ENCODE peak calls at places on chromosomes 11 and 22, in five cellular contexts. Y, B, N, R and A are unnamed samples.

GRCh38 chr22:35355744-35356420 is 25.0 kb upstream of the HMOX1 start:
- DNase-seq in Y (no peak), B (no peak), N (no peak), R (no peak), A (no peak)

GRCh38 chr11:105057432-105057831 is 12.3 kb upstream of the CARD16 start:
- DNase-seq in Y (no peak), B (no peak), N (no peak), R (no peak), A (no peak)

GRCh38 chr22:31922593-31922992 is 21.7 kb upstream of the YWHAH start:
- DNase-seq in Y (no peak), B (no peak), N (no peak), R (no peak), A (no peak)

GRCh38 chr11:114159802-114160588 is 100.5 kb downstream of the ZBTB16 start:
- DNase-seq in Y (peak; percentile 98), B (peak; percentile 100), N (peak; percentile 100), R (peak; percentile 98), A (peak; percentile 98)

GRCh38 chr22:19713228-19713627 is 1.1 kb upstream of the SEPTIN5 start:
- DNase-seq in Y (no peak), B (no peak), N (no peak), R (no peak), A (no peak)

GRCh38 chr22:43118024-43118849 is 7.7 kb downstream of the BIK start:
- DNase-seq in Y (no peak), B (no peak), N (no peak), R (no peak), A (no peak)

GRCh38 chr11:83070878-83071640 is 638 bp downstream of the RAB30 start:
- DNase-seq in Y (peak; percentile 51), B (peak; percentile 68), N (peak; percentile 22), R (peak; percentile 94), A (peak; percentile 67)

GRCh38 chr22:30885591-30885990 is 83.0 kb downstream of the MORC2 start:
- DNase-seq in Y (no peak), B (no peak), N (no peak), R (no peak), A (no peak)

GRCh38 chr11:70618471-70619101 is 220.3 kb downstream of the CTTN start:
- DNase-seq in Y (no peak), B (no peak), N (no peak), R (no peak), A (peak; percentile 64)

GRCh38 chr22:25176175-25176574 is 23.5 kb upstream of the CRYBB3 start:
- DNase-seq in Y (no peak), B (no peak), N (no peak), R (peak; percentile 83), A (peak; percentile 54)

GRCh38 chr11:5336331-5336730 is 7.0 kb downstream of the OR51B5 start:
- DNase-seq in Y (no peak), B (no peak), N (no peak), R (no peak), A (no peak)

GRCh38 chr22:33303109-33303508 is 244.9 kb upstream of the SYN3 start:
- DNase-seq in Y (peak; percentile 19), B (no peak), N (no peak), R (no peak), A (peak; percentile 52)

GRCh38 chr22:21079493-21079892 is 33.7 kb downstream of the LRRC74B start:
- DNase-seq in Y (no peak), B (no peak), N (no peak), R (no peak), A (no peak)

GRCh38 chr11:93392862-93393261 is 62.3 kb downstream of the DEUP1 start:
- DNase-seq in Y (no peak), B (no peak), N (no peak), R (no peak), A (no peak)

GRCh38 chr22:23251445-23252093 is 71.3 kb downstream of the BCR start:
- DNase-seq in Y (no peak), B (no peak), N (no peak), R (no peak), A (peak; percentile 63)

GRCh38 chr11:43823851-43824250 is 56.8 kb upstream of the ALKBH3 start:
- DNase-seq in Y (no peak), B (no peak), N (no peak), R (no peak), A (no peak)

GRCh38 chr22:48438791-48439559 is 1388.7 kb downstream of the BRD1 start:
- DNase-seq in Y (no peak), B (no peak), N (no peak), R (no peak), A (no peak)

GRCh38 chr11:75445315-75445953 is 12.4 kb upstream of the KLHL35 start:
- DNase-seq in Y (peak; percentile 81), B (peak; percentile 81), N (peak; percentile 70), R (no peak), A (peak; percentile 64)

GRCh38 chr11:11396290-11397042 is 43.4 kb upstream of the CSNK2A3 start:
- DNase-seq in Y (no peak), B (peak; percentile 46), N (no peak), R (no peak), A (no peak)

GRCh38 chr11:128476729-128477128 is 110.6 kb downstream of the ETS1 start:
- DNase-seq in Y (no peak), B (no peak), N (no peak), R (no peak), A (no peak)

GRCh38 chr11:101453682-101454081 is 130.1 kb downstream of the TRPC6 start:
- DNase-seq in Y (no peak), B (no peak), N (no peak), R (no peak), A (no peak)

GRCh38 chr11:117579148-117579547 is 217.9 kb downstream of the DSCAML1 start:
- DNase-seq in Y (no peak), B (no peak), N (no peak), R (no peak), A (no peak)

GRCh38 chr11:118334746-118335145 is 7.8 kb downstream of the CD3D start:
- DNase-seq in Y (no peak), B (no peak), N (no peak), R (no peak), A (no peak)

GRCh38 chr11:117438371-117439000 is 110.8 kb downstream of the CEP164 start:
- DNase-seq in Y (no peak), B (no peak), N (no peak), R (no peak), A (no peak)

GRCh38 chr11:103618532-103618931 is 417.9 kb upstream of the DDI1 start:
- DNase-seq in Y (no peak), B (no peak), N (no peak), R (no peak), A (no peak)

GRCh38 chr11:3866836-3867208 is 11.4 kb downstream of the STIM1 start:
- DNase-seq in Y (no peak), B (no peak), N (no peak), R (no peak), A (no peak)

GRCh38 chr11:83554896-83555295 is 268.7 kb upstream of the CCDC90B start:
- DNase-seq in Y (no peak), B (no peak), N (no peak), R (no peak), A (no peak)

GRCh38 chr11:73308003-73308962 is at the start of gene ARHGEF17:
- DNase-seq in Y (peak; percentile 76), B (peak; percentile 76), N (peak; percentile 52), R (no peak), A (peak; percentile 48)
- TF ChIP-seq POLR2A in Y (no peak), B (no peak), N (no peak), R (peak; percentile 46), A (no peak)

DNA sequence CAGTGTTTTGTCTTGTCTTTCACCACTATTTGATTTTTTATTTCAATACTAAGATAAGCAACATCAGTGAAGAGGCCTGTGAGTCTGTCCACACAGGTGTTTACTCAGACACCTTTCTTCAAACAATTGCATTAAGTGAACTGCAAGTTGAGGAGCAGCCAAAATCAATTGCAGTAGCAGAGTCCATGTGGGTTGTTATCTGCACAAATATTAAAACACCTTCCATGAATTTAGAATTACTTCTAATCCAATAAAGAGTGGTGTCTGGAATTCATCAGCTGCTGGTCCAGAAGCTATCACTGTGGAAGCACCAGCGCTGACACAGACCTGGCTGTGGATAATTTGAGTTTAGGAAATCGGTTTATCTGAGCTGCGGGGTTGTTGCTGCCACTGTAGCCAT is 83.5 kb upstream of the FAT3 start:
- DNase-seq in Y (no peak), B (no peak), N (no peak), R (no peak), A (no peak)
- H3K9me3 ChIP-seq in Y (no peaks in the 10 kb centered on the region), B (no peaks in the 10 kb centered on the region), N (no peaks in the 10 kb centered on the region), R (no peaks in the 10 kb centered on the region), A (no peaks in the 10 kb centered on the region)

GRCh38 chr11:106156290-106156937 is 79.0 kb downstream of the AASDHPPT start:
- DNase-seq in Y (peak; percentile 47), B (peak; percentile 30), N (no peak), R (no peak), A (peak; percentile 66)

GRCh38 chr11:106159846-106160245 is 82.4 kb downstream of the AASDHPPT start:
- DNase-seq in Y (no peak), B (no peak), N (no peak), R (no peak), A (no peak)

GRCh38 chr11:106162190-106162589 is 84.7 kb downstream of the AASDHPPT start:
- DNase-seq in Y (no peak), B (no peak), N (no peak), R (no peak), A (no peak)

GRCh38 chr11:106161775-106162174 is 84.3 kb downstream of the AASDHPPT start:
- DNase-seq in Y (no peak), B (no peak), N (no peak), R (no peak), A (no peak)

DNA sequence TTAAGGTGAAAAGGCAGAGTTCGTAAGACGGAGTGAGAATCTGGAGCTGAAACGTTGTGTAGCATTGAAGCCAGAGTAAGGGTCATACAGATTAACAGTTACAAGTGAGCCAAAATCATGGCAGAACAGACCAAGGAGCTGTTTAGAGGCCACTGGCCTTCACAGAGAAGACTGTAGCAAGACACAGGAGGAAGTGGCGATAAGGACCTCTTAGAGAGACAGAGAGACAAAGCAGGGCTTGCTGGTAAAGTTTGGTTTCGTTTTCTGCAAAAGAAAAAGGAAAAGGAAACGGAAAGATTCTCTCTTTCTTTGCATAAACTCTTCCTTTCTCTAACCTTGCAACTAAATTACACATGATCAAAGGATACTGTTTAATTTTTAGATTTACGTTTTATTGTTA is 83.0 kb downstream of the AASDHPPT start:
- DNase-seq in Y (no peak), B (no peak), N (no peak), R (no peak), A (no peak)
- H3K4me3 ChIP-seq in Y (no peak overlapping the region), B (no peak overlapping the region), N (no peak overlapping the region), R (no peak overlapping the region), A (no peak overlapping the region)

GRCh38 chr22:26674211-26675190 is 17.1 kb downstream of the MIAT start:
- DNase-seq in Y (no peak), B (no peak), N (no peak), R (no peak), A (no peak)

GRCh38 chr22:26673485-26673884 is 16.1 kb downstream of the MIAT start:
- DNase-seq in Y (no peak), B (no peak), N (no peak), R (no peak), A (no peak)

GRCh38 chr22:26672060-26672471 is 14.7 kb downstream of the MIAT start:
- DNase-seq in Y (no peak), B (peak; percentile 41), N (no peak), R (no peak), A (no peak)

GRCh38 chr22:26671317-26672059 is 14.1 kb downstream of the MIAT start:
- DNase-seq in Y (no peak), B (peak; percentile 58), N (peak; percentile 20), R (no peak), A (peak; percentile 80)

GRCh38 chr22:26672590-26673468 is 15.4 kb downstream of the MIAT start:
- DNase-seq in Y (peak; percentile 96), B (peak; percentile 94), N (peak; percentile 79), R (peak; percentile 97), A (peak; percentile 90)
- TF ChIP-seq POLR2A in Y (no peak), B (peak; percentile 18), N (no peak), R (no peak), A (peak; percentile 19)